ENCODE peak calls at places on chromosome 12, in four cellular contexts. One of them, this sample, is unnamed.

GRCh38 chr12:27015730-27016076 is 1.5 kb upstream of the TM7SF3 start:
- DNase-seq in GM10248: peak
- DNase-seq in GM12878: no peak
- DNase-seq in omental fat pad: no peak
- DNase-seq in this sample: no peak

GRCh38 chr12:96710127-96710745 is 196.8 kb upstream of the NEDD1 start:
- DNase-seq in GM10248: no peak
- DNase-seq in GM12878: no peak
- DNase-seq in omental fat pad: no peak
- DNase-seq in this sample: no peak

GRCh38 chr12:50603817-50604639 is 99.2 kb downstream of the DIP2B start:
- DNase-seq in GM10248: no peak
- DNase-seq in GM12878: no peak
- DNase-seq in omental fat pad: no peak
- DNase-seq in this sample: no peak

GRCh38 chr12:98656289-98657101 is 11.4 kb downstream of the APAF1 start:
- DNase-seq in GM10248: peak
- DNase-seq in GM12878: no peak
- DNase-seq in omental fat pad: no peak
- DNase-seq in this sample: no peak

GRCh38 chr12:53320352-53321195 is 836 bp downstream of the AAAS start:
- DNase-seq in GM10248: no peak
- DNase-seq in GM12878: no peak
- DNase-seq in omental fat pad: no peak
- DNase-seq in this sample: no peak

GRCh38 chr12:94230357-94230905 is 82.1 kb downstream of the PLXNC1 start:
- DNase-seq in GM10248: no peak
- DNase-seq in GM12878: peak
- DNase-seq in omental fat pad: no peak
- DNase-seq in this sample: no peak

GRCh38 chr12:131831635-131832041 is 3.4 kb downstream of the MMP17 start:
- DNase-seq in GM10248: no peak
- DNase-seq in GM12878: no peak
- DNase-seq in omental fat pad: no peak
- DNase-seq in this sample: no peak

GRCh38 chr12:79364197-79364596 is 326.6 kb downstream of the PAWR start:
- DNase-seq in GM10248: no peak
- DNase-seq in GM12878: no peak
- DNase-seq in omental fat pad: no peak
- DNase-seq in this sample: no peak

GRCh38 chr12:52860102-52860838 is 11.5 kb upstream of the KRT78 start:
- DNase-seq in GM10248: no peak
- DNase-seq in GM12878: no peak
- DNase-seq in omental fat pad: no peak
- DNase-seq in this sample: no peak

GRCh38 chr12:119681953-119682352 is 14.0 kb downstream of the PRKAB1 start:
- DNase-seq in GM10248: peak
- DNase-seq in GM12878: peak
- DNase-seq in omental fat pad: no peak
- DNase-seq in this sample: no peak

GRCh38 chr12:25769076-25769945 is 189.2 kb upstream of the RASSF8 start:
- DNase-seq in GM10248: no peak
- DNase-seq in GM12878: no peak
- DNase-seq in omental fat pad: no peak
- DNase-seq in this sample: no peak

GRCh38 chr12:92735131-92735721 is 32.4 kb downstream of the PLEKHG7 start:
- DNase-seq in GM10248: no peak
- DNase-seq in GM12878: no peak
- DNase-seq in omental fat pad: no peak
- DNase-seq in this sample: no peak

GRCh38 chr12:15621140-15621539 is 168.0 kb downstream of the EPS8 start:
- DNase-seq in GM10248: no peak
- DNase-seq in GM12878: no peak
- DNase-seq in omental fat pad: no peak
- DNase-seq in this sample: no peak

GRCh38 chr12:49538740-49539403 is at the start of gene KCNH3:
- DNase-seq in GM10248: peak
- DNase-seq in GM12878: no peak
- DNase-seq in omental fat pad: no peak
- DNase-seq in this sample: peak

GRCh38 chr12:60059180-60059579 is 463.4 kb downstream of the SLC16A7 start:
- DNase-seq in GM10248: no peak
- DNase-seq in GM12878: no peak
- DNase-seq in omental fat pad: no peak
- DNase-seq in this sample: no peak

GRCh38 chr12:64077922-64078321 is 144.2 kb downstream of the KICS2 start:
- DNase-seq in GM10248: no peak
- DNase-seq in GM12878: no peak
- DNase-seq in omental fat pad: no peak
- DNase-seq in this sample: no peak

GRCh38 chr12:50734409-50735263 is 29.3 kb upstream of the ATF1 start:
- DNase-seq in GM10248: peak
- DNase-seq in GM12878: no peak
- DNase-seq in omental fat pad: no peak
- DNase-seq in this sample: no peak

GRCh38 chr12:105104762-105105161 is 2.8 kb upstream of the WASHC4 start:
- DNase-seq in GM10248: no peak
- DNase-seq in GM12878: no peak
- DNase-seq in omental fat pad: no peak
- DNase-seq in this sample: no peak

GRCh38 chr12:105099355-105099754 is 8.2 kb upstream of the WASHC4 start:
- DNase-seq in GM10248: no peak
- DNase-seq in GM12878: no peak
- DNase-seq in omental fat pad: no peak
- DNase-seq in this sample: no peak

GRCh38 chr12:105100207-105100985 is 7.1 kb upstream of the WASHC4 start:
- DNase-seq in GM10248: no peak
- DNase-seq in GM12878: no peak
- DNase-seq in omental fat pad: no peak
- DNase-seq in this sample: no peak

GRCh38 chr12:105102673-105103072 is 4.9 kb upstream of the WASHC4 start:
- DNase-seq in GM10248: no peak
- DNase-seq in GM12878: no peak
- DNase-seq in omental fat pad: no peak
- DNase-seq in this sample: no peak

DNA sequence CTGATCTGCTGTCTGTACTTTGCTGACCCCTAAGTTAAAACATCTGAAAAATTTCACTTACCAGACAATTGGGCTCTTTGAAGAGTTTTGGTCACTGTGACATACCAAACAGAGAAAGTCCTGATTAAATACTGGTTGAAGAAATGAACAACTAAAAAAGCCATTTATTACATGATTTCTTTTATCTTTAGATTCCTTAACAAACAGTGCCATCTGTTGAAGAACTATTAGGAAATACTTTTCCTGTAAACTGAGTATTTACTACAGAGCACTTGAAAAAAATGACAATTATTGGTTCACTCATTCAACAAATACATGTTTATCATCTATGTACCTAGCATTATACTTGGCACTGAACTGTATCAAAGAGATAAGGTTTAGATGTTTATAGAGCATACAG is 6.5 kb upstream of the WASHC4 start:
- DNase-seq in GM10248: no peak
- DNase-seq in GM12878: no peak
- DNase-seq in omental fat pad: no peak
- DNase-seq in this sample: no peak
- TF ChIP-seq CTCF in GM10248: no peak
- TF ChIP-seq CTCF in GM12878: no peak
- TF ChIP-seq CTCF in omental fat pad: no peak
- TF ChIP-seq CTCF in this sample: no peak

DNA sequence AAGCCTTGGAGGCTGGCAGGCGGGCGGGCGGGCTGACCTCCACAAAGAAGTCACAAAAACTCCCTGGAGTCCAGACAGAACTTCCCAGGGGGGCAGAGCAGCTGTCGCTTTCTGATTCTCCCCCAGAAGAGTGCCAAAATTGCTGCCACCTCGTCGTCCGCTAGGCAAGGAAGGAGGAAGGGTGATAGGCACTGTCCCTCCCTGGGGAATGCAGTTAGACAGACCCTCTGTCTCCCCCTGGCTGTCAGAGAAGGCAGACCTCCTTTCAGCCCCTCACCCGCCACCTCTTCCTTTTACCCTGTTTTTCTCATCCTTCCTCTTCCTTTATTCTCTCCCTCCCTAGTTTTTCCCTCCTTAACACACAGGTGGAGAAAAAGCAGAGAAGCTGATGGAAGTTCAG is 18.7 kb downstream of the GRIN2B start:
- DNase-seq in GM10248: no peak
- DNase-seq in GM12878: no peak
- DNase-seq in omental fat pad: no peak
- DNase-seq in this sample: no peak
- TF ChIP-seq CTCF in GM10248: no peak
- TF ChIP-seq CTCF in GM12878: peak
- TF ChIP-seq CTCF in omental fat pad: no peak
- TF ChIP-seq CTCF in this sample: peak

DNA sequence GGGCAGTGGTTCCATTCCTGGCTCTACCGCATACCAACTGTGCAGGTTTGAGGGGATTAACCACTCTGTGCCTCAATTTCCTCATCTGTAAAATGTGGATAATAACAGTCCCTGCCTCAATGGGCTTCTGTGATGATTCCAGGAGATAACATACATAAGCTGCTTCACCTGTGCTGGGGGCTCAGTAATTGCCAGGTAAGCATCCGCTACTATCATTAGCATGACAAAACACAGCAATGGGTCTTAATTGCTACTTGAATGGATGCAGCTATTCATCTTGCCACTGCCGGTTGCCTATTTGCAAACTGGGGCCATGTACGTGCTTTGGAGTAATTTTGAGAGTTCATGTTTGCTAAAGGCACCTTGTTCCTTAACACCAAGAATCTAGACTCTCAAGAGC is 132.6 kb downstream of the TMEM132D start:
- DNase-seq in GM10248: no peak
- DNase-seq in GM12878: no peak
- DNase-seq in omental fat pad: no peak
- DNase-seq in this sample: no peak
- TF ChIP-seq CTCF in GM10248: no peak
- TF ChIP-seq CTCF in GM12878: no peak
- TF ChIP-seq CTCF in omental fat pad: no peak
- TF ChIP-seq CTCF in this sample: no peak

GRCh38 chr12:65121956-65122469 is 908 bp upstream of the WIF1 start:
- DNase-seq in GM10248: no peak
- DNase-seq in GM12878: no peak
- DNase-seq in omental fat pad: no peak
- DNase-seq in this sample: no peak

GRCh38 chr12:65123435-65124063 is 2.4 kb upstream of the WIF1 start:
- DNase-seq in GM10248: peak
- DNase-seq in GM12878: peak
- DNase-seq in omental fat pad: no peak
- DNase-seq in this sample: no peak

GRCh38 chr12:65119063-65119462 is 2.0 kb downstream of the WIF1 start:
- DNase-seq in GM10248: no peak
- DNase-seq in GM12878: no peak
- DNase-seq in omental fat pad: no peak
- DNase-seq in this sample: no peak

GRCh38 chr12:65122661-65123060 is 1.6 kb upstream of the WIF1 start:
- DNase-seq in GM10248: no peak
- DNase-seq in GM12878: no peak
- DNase-seq in omental fat pad: no peak
- DNase-seq in this sample: no peak

DNA sequence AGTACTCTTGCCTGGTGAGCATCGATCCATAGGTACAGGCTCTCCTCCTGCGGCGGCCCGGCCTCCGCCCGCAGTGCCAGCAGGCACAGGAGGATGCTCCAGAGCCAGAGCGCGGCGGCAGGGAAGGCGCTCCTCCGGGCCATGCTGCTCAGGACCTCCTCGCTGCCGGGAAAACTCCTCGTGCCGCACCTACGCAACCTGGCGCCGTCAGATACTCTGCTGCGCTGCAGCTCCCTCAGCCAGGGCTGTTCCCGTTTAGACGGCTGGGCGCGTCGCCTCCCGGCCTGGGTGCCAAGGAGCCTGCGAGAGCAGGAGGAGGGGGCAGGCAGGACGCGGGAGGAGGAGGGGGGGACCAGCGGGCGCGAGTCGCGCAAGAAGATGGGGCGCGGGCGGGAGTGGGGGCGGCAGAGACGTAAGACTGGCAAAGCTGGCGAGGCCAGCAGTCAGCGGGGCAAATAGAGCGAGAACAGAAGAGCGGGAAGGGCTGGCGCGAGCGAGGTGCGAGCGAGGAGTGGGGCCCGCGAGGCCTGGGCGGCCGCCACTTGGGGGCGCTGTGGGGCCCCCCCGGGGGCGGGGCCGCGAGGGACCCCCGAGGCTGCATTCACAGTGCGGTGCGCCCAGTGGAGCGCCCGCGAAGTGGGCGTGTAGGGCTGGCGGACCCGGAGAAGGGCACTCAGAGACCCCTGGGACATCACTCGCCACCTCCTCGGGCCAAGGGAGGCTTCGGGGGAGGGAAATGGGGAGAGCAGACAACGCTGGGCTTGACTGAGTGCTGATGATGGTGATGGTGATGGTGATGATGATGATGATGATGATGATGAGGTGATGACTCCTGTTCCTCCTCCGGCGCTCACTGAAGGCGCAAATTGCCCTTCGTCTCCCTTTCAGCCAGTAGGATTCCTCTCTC is at the start of gene WIF1:
- DNase-seq in GM10248: peak
- DNase-seq in GM12878: no peak
- DNase-seq in omental fat pad: no peak
- DNase-seq in this sample: peak
- TF ChIP-seq CTCF in GM10248: peak
- TF ChIP-seq CTCF in GM12878: peak
- TF ChIP-seq CTCF in omental fat pad: no peak
- TF ChIP-seq CTCF in this sample: peak

DNA sequence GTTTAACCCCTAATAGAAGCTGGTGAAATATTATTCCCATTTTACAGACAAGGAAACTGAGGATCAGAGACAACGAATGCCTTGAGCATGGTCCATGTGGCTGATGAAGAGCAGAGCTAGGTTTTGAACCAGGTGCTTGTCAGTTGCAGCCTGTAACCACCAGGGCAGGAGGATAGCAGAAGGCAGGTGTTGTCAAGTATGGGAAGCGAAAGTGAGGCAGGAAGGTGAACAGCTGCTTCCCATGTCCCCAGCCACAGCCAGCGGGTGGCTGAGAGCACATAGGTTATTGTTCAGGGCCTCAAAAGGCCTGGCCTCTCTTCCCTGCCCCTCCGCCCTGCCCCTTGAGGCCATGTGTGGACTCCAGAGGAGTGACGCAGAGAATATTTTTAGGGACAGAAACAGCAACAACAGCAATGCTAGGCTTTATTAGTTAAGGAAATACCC is 39.6 kb downstream of the IQSEC3 start:
- DNase-seq in GM10248: peak
- DNase-seq in GM12878: peak
- DNase-seq in omental fat pad: no peak
- DNase-seq in this sample: no peak
- TF ChIP-seq CTCF in GM10248: peak
- TF ChIP-seq CTCF in GM12878: peak
- TF ChIP-seq CTCF in omental fat pad: no peak
- TF ChIP-seq CTCF in this sample: peak